ENCODE peak calls at places on chromosomes 13 and 19, in five cellular contexts. Q is foreskin fibroblast, L is testis, P is fibroblast of mammary gland, X is GM20000. W is an unnamed sample.

GRCh38 chr13:113397606-113398425 is 33.9 kb upstream of the GRTP1 start:
- DNase-seq in Q (no peak), L (no peak), P (no peak), X (no peak), W (no peak)

GRCh38 chr13:82654851-82655517 is 1227.3 kb downstream of the SLITRK1 start:
- DNase-seq in Q (peak; percentile 78), L (no peak), P (peak; percentile 89), X (no peak), W (no peak)

GRCh38 chr13:30204564-30204963 is 102.8 kb downstream of the KATNAL1 start:
- DNase-seq in Q (no peak), L (no peak), P (no peak), X (peak; percentile 45), W (no peak)

GRCh38 chr13:29429496-29429895 is 166.0 kb downstream of the SLC7A1 start:
- DNase-seq in Q (peak; percentile 24), L (no peak), P (peak; percentile 37), X (no peak), W (no peak)

GRCh38 chr13:43042410-43042921 is 19.1 kb downstream of the DNAJC15 start:
- DNase-seq in Q (peak; percentile 21), L (no peak), P (no peak), X (no peak), W (no peak)

GRCh38 chr13:98976338-98976737 is 1.5 kb downstream of the DOCK9 start:
- DNase-seq in Q (peak; percentile 26), L (no peak), P (peak; percentile 53), X (no peak), W (no peak)

GRCh38 chr13:106155411-106155810 is 380.1 kb downstream of the EFNB2 start:
- DNase-seq in Q (no peak), L (no peak), P (peak; percentile 84), X (no peak), W (no peak)

GRCh38 chr19:50233308-50233910 is 30.0 kb downstream of the MYH14 start:
- DNase-seq in Q (no peak), L (no peak), P (peak; percentile 21), X (no peak), W (no peak)

GRCh38 chr19:58563034-58563573 is 4.7 kb upstream of the UBE2M start:
- DNase-seq in Q (peak; percentile 46), L (no peak), P (no peak), X (peak; percentile 74), W (peak; percentile 22)

GRCh38 chr19:48190288-48191284 is 20.1 kb downstream of the ZSWIM9 start:
- DNase-seq in Q (peak; percentile 43), L (peak; percentile 75), P (peak; percentile 82), X (peak; percentile 79), W (no peak)
- TF ChIP-seq CTCF in Q (no peak), L (no peak), P (no peak), X (peak; percentile 23), W (no peak)

GRCh38 chr13:94579063-94579462 is 16.9 kb downstream of the TGDS start:
- DNase-seq in Q (no peak), L (no peak), P (no peak), X (no peak), W (no peak)
- TF ChIP-seq CTCF in Q (no peak), L (no peak), P (no peak), X (no peak), W (no peak)

GRCh38 chr13:33109801-33110200 is 93.6 kb downstream of the KL start:
- DNase-seq in Q (peak; percentile 31), L (no peak), P (peak; percentile 43), X (peak; percentile 46), W (no peak)
- TF ChIP-seq CTCF in Q (peak; percentile 31), L (no peak), P (peak; percentile 36), X (peak; percentile 63), W (no peak)

DNA sequence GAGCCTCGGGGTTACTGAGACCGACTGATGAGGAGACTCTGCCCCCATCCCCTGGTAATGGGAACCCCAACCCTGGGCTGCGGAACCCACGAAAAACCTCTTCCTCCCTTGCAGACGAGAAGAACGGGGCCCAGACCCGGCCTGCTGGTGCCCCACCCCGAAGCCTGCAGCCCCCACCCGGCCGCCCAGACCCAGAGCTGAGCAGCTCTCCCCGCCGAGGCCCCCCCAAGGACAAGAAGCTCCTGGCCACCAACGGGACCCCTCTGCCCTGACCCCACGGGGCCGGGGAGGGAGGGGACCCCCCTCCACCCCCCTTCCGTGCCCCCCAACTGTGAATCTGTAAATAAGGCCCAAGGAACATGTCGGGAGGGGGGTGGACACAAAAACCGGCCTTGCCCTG is 13.3 kb downstream of the TMEM150B start:
- DNase-seq in Q (no peak), L (no peak), P (no peak), X (no peak), W (no peak)
- TF ChIP-seq CTCF in Q (no peak), L (no peak), P (no peak), X (no peak), W (no peak)

GRCh38 chr13:110156186-110157065 is 150.5 kb downstream of the COL4A1 start:
- DNase-seq in Q (peak; percentile 18), L (no peak), P (peak; percentile 4), X (no peak), W (no peak)

GRCh38 chr13:110152351-110152750 is 154.6 kb downstream of the COL4A1 start:
- DNase-seq in Q (peak; percentile 30), L (no peak), P (no peak), X (no peak), W (no peak)

GRCh38 chr13:110155072-110155471 is 151.9 kb downstream of the COL4A1 start:
- DNase-seq in Q (no peak), L (no peak), P (no peak), X (no peak), W (no peak)

GRCh38 chr13:110157718-110158117 is 149.2 kb downstream of the COL4A1 start:
- DNase-seq in Q (no peak), L (no peak), P (no peak), X (no peak), W (no peak)

DNA sequence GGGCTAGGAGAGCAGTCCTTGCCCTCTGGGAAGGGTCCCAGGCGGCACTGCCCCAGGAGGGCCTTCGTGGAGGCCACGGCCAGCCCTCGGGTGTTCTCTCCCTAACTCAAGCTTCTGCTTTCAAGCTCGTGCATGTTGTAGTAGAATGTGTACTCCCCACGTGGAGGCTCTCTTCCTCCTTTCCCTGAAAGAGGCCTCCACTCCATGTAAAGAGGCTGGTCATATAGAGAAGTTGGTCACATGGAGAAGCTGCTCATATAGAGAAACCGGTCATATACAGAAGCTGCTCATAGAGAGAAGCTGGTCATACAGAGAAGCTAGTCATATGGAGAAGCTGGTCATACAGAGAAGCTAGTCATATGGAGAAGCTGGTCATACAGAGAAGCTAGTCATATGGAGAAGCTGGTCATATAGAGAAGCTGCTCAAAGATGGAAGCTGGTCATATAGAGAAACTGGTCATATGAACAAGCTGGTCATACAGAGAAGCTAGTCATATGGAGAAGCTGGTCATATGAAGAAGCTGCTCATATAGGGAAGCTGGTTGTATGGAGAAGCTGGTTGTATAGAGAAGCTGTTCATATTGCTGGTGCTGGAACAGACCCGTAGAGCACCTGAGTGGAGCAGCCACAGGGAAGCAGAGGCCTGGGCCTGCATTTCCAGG is 152.5 kb downstream of the COL4A1 start:
- DNase-seq in Q (no peak), L (no peak), P (no peak), X (no peak), W (peak; percentile 56)
- TF ChIP-seq CTCF in Q (no peak), L (no peak), P (no peak), X (no peak), W (no peak)

W was measured in CD14-positive monocyte.